ENCODE peak calls at places on chromosome 21, in four cellular contexts. One of them, this sample, is unnamed.
A peak's percentile ranks its signal among the peaks of the same experiment; 100 is the strongest.

GRCh38 chr21:37430184-37430821 is 63.7 kb downstream of the DYRK1A start:
- DNase-seq in HCT116: no peak
- DNase-seq in HepG2: peak; percentile 69
- DNase-seq in K562: no peak
- DNase-seq in this sample: no peak

GRCh38 chr21:30415993-30416392 is 9.7 kb downstream of the KRTAP13-3 start:
- DNase-seq in HCT116: no peak
- DNase-seq in HepG2: no peak
- DNase-seq in K562: no peak
- DNase-seq in this sample: no peak

GRCh38 chr21:20996421-20997307 is 1.5 kb upstream of the NCAM2 start:
- DNase-seq in HepG2: no peak
- DNase-seq in HCT116: no peak
- DNase-seq in K562: no peak
- DNase-seq in this sample: no peak

GRCh38 chr21:15192243-15192642 is 127.4 kb upstream of the NRIP1 start:
- DNase-seq in HCT116: no peak
- DNase-seq in HepG2: no peak
- DNase-seq in K562: no peak
- DNase-seq in this sample: no peak

GRCh38 chr21:33427051-33427450 is 23.8 kb downstream of the IFNGR2 start:
- DNase-seq in HCT116: no peak
- DNase-seq in K562: no peak
- DNase-seq in HepG2: no peak
- DNase-seq in this sample: no peak

GRCh38 chr21:33362044-33362555 is 37.3 kb downstream of the IFNAR1 start:
- DNase-seq in K562: no peak
- DNase-seq in HCT116: no peak
- DNase-seq in HepG2: no peak
- DNase-seq in this sample: no peak

GRCh38 chr21:46557919-46558392 is 46.9 kb downstream of the S100B start:
- DNase-seq in HepG2: no peak
- DNase-seq in HCT116: no peak
- DNase-seq in K562: no peak
- DNase-seq in this sample: no peak

GRCh38 chr21:17451364-17451869 is 61.4 kb upstream of the CXADR start:
- DNase-seq in HepG2: peak; percentile 28
- DNase-seq in HCT116: no peak
- DNase-seq in K562: no peak
- DNase-seq in this sample: no peak

GRCh38 chr21:21085206-21085605 is 87.0 kb downstream of the NCAM2 start:
- DNase-seq in K562: no peak
- DNase-seq in HCT116: no peak
- DNase-seq in HepG2: no peak
- DNase-seq in this sample: no peak

GRCh38 chr21:46264690-46265144 is 20.7 kb downstream of the MCM3AP start:
- DNase-seq in K562: peak; percentile 77
- DNase-seq in HepG2: no peak
- DNase-seq in HCT116: no peak
- DNase-seq in this sample: no peak

GRCh38 chr21:44524412-44525371 is 15.3 kb downstream of the KRTAP10-1 start:
- DNase-seq in HepG2: no peak
- DNase-seq in HCT116: no peak
- DNase-seq in K562: no peak
- DNase-seq in this sample: no peak

GRCh38 chr21:44521928-44522752 is 17.9 kb downstream of the KRTAP10-1 start:
- DNase-seq in HepG2: no peak
- DNase-seq in K562: no peak
- DNase-seq in HCT116: no peak
- DNase-seq in this sample: no peak

GRCh38 chr21:44522753-44523204 is 17.2 kb downstream of the KRTAP10-1 start:
- DNase-seq in HepG2: no peak
- DNase-seq in HCT116: no peak
- DNase-seq in K562: no peak
- DNase-seq in this sample: no peak

GRCh38 chr21:44525431-44526095 is 14.4 kb downstream of the KRTAP10-1 start:
- DNase-seq in K562: no peak
- DNase-seq in HCT116: no peak
- DNase-seq in HepG2: peak; percentile 23
- DNase-seq in this sample: no peak

DNA sequence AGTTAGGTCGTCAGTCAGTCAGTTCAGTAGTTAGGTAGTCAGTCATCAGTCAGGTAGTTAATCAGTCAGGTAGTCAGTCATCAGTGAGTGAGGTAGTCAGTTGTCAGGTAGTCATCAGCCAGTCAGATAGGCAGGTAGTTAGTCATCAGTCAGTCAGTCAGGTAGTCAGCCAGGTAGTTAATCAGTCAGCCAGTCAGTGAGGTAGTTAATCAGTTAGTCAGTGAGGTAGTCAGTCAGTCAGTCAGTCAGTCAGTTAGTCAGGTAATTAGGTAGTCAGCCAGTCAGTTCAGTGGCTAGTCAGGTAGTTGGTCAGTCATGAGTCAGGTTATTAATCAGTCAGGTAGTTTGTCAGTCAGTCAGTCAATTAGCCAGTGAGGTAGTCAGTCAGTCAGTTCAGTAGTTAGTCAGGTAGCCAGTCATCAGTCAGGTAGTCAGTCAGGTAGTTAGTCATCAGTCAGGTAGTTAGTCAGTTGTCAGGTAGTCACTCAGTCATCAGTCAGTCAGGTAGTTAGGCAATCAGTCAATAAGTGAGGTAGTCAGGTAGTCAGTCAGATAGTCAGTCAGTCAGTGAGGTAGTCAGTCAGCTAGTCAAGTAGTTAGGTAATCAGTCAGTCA is 16.3 kb downstream of the KRTAP10-1 start:
- DNase-seq in K562: no peak
- DNase-seq in HCT116: no peak
- DNase-seq in HepG2: no peak
- DNase-seq in this sample: no peak
- TF ChIP-seq SIN3A in K562: no peak
- TF ChIP-seq SIN3A in HCT116: no peak
- TF ChIP-seq SIN3A in HepG2: no peak
- TF ChIP-seq SIN3A in this sample: no peak

GRCh38 chr21:42777757-42778344 is 101.5 kb downstream of the WDR4 start:
- DNase-seq in HCT116: no peak
- DNase-seq in K562: no peak
- DNase-seq in HepG2: no peak
- DNase-seq in this sample: no peak
- TF ChIP-seq TCF7L2 in HCT116: no peak
- TF ChIP-seq TCF7L2 in K562: no peak
- TF ChIP-seq TCF7L2 in HepG2: no peak
- TF ChIP-seq TCF7L2 in this sample: no peak

GRCh38 chr21:42115136-42115683 is 44.1 kb downstream of the UMODL1 start:
- DNase-seq in HCT116: no peak
- DNase-seq in K562: no peak
- DNase-seq in HepG2: no peak
- DNase-seq in this sample: no peak

GRCh38 chr21:42118121-42118795 is 47.1 kb downstream of the UMODL1 start:
- DNase-seq in HepG2: no peak
- DNase-seq in K562: no peak
- DNase-seq in HCT116: no peak
- DNase-seq in this sample: no peak

GRCh38 chr21:42118901-42119300 is 47.8 kb downstream of the UMODL1 start:
- DNase-seq in HepG2: no peak
- DNase-seq in K562: no peak
- DNase-seq in HCT116: no peak
- DNase-seq in this sample: no peak

GRCh38 chr21:42114646-42115045 is 43.5 kb downstream of the UMODL1 start:
- DNase-seq in K562: no peak
- DNase-seq in HCT116: no peak
- DNase-seq in HepG2: no peak
- DNase-seq in this sample: no peak

GRCh38 chr21:42117229-42118048 is 46.3 kb downstream of the UMODL1 start:
- DNase-seq in HepG2: peak; percentile 38
- DNase-seq in K562: peak; percentile 88
- DNase-seq in HCT116: peak; percentile 54
- DNase-seq in this sample: peak; percentile 57
- TF ChIP-seq SIN3A in HepG2: no peak
- TF ChIP-seq SIN3A in K562: no peak
- TF ChIP-seq SIN3A in HCT116: no peak
- TF ChIP-seq SIN3A in this sample: no peak

GRCh38 chr21:41322496-41323382 is 6.1 kb downstream of the FAM3B start:
- DNase-seq in HCT116: no peak
- DNase-seq in HepG2: peak; percentile 99
- DNase-seq in K562: no peak
- DNase-seq in this sample: no peak

GRCh38 chr21:41327753-41328152 is 11.2 kb downstream of the FAM3B start:
- DNase-seq in K562: no peak
- DNase-seq in HCT116: no peak
- DNase-seq in HepG2: no peak
- DNase-seq in this sample: no peak

GRCh38 chr21:41328660-41329300 is 12.2 kb downstream of the FAM3B start:
- DNase-seq in HepG2: no peak
- DNase-seq in HCT116: no peak
- DNase-seq in K562: no peak
- DNase-seq in this sample: no peak

GRCh38 chr21:41325138-41325537 is 8.5 kb downstream of the FAM3B start:
- DNase-seq in HCT116: no peak
- DNase-seq in K562: no peak
- DNase-seq in HepG2: peak; percentile 78
- DNase-seq in this sample: no peak

GRCh38 chr21:41326414-41327080 is 9.9 kb downstream of the FAM3B start:
- DNase-seq in K562: no peak
- DNase-seq in HCT116: no peak
- DNase-seq in HepG2: peak; percentile 56
- DNase-seq in this sample: no peak
- TF ChIP-seq TCF7L2 in K562: no peak
- TF ChIP-seq TCF7L2 in HCT116: no peak
- TF ChIP-seq TCF7L2 in HepG2: no peak
- TF ChIP-seq TCF7L2 in this sample: no peak

DNA sequence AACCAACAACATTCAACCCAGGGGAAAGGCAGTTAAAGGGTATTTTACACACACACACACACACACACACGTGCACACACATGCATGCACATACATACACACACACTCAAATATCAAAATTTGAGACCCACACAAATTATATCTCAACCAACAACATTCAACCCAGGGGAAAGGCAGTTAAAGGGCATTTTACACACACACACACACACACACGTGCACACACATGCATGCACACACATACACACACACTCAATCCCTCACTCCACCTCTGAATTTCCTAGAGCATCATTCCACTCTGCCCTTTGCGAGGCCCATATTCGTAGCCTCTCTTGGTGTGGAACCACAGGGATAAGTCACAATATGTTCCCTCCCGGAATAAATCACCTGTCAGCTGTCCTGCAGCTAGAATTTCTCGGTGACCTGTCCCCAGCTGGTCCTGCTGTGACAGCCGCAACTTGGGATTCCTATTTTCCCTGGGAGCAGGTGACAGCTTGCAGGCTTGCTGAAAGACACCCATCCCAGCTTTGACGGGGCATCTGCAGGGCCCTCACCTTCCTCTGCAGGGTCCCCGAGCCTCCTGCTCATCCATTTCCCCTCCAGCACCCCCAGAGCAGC is 122.7 kb downstream of the PSMG1 start:
- DNase-seq in HCT116: no peak
- DNase-seq in K562: no peak
- DNase-seq in HepG2: no peak
- DNase-seq in this sample: no peak
- TF ChIP-seq SIN3A in HCT116: no peak
- TF ChIP-seq SIN3A in K562: no peak
- TF ChIP-seq SIN3A in HepG2: no peak
- TF ChIP-seq SIN3A in this sample: no peak

DNA sequence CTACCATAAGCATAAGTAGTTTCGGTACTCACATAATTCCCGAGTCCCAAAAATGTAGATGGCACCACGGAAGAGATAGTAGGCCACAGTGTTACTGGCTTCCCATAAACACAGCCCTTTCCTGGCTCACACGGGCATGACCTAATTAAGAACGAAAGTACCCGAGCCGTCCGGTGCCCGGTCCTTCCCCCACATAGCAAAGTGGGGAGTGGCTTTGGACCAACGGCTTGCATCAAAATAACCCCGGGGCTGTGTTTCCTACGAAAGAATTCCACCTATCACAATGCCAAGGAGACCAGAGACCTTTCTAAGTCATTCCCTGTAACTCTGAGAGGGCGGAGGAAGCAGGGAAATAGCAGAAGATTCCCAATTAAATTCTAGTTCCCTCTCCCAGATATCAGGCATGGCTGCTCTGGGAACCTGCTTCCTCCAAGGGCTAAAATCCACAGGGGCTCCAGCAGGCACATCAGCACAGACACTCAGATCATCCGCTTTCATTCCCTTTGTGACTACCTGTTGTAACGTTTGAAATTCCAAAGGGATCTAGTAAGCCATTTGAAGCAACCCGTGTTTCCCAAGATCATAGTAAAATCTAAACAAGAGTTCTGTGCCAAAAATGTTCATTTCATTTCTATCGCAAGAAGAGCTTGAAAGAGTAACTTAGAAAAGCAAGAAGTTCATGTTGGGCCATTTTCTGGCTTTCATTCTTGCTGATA is at the start of gene TMPRSS3:
- DNase-seq in K562: no peak
- DNase-seq in HepG2: no peak
- DNase-seq in HCT116: no peak
- DNase-seq in this sample: no peak
- TF ChIP-seq TCF7L2 in K562: no peak
- TF ChIP-seq TCF7L2 in HepG2: no peak
- TF ChIP-seq TCF7L2 in HCT116: no peak
- TF ChIP-seq TCF7L2 in this sample: no peak

DNA sequence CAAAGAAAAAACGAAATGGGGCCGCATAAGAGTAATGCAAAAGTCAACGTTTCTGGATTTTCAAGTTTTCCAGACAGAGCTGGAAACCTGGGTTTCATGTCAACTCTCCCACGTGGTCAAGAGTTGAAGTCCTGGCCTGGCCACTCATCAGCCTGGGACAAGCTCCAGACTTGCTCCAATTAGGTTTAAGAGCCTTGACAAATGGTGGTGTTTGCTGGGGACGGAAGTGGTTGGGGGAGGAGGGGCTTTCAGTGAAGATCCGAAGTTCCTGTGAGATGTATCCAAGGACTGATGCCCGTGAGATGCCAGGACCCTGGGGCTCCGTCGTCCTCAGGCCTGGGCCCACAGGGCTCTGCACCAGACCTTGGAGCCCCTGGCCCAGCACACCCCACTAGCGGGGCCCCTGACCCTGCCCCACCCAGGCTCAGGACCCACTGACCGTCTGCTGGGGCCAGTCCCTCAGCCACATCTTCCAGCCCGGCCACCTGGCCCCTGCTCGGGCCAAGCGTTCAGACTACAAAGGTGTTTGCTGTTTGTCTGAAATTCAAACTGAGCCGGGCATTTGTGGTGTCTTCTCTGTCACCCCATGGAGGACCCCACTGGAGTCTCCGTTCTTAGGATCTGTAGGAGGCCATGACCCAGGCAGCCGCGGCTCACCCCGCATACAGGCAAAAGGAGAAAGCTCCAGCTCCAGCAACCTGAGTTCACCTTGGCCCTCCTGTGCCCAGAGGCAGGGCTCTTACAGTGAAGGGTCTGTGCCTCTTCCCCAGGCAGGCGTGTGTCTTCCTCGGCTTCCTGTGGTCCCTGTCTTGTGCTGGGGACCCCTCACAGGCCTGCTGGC is 53.3 kb downstream of the SIK1 start:
- DNase-seq in HepG2: no peak
- DNase-seq in K562: no peak
- DNase-seq in HCT116: no peak
- DNase-seq in this sample: no peak
- TF ChIP-seq SIN3A in HepG2: no peak
- TF ChIP-seq SIN3A in K562: no peak
- TF ChIP-seq SIN3A in HCT116: no peak
- TF ChIP-seq SIN3A in this sample: no peak

GRCh38 chr21:26834181-26834945 is 10.8 kb downstream of the ADAMTS1 start:
- DNase-seq in HCT116: no peak
- DNase-seq in HepG2: no peak
- DNase-seq in K562: no peak
- DNase-seq in this sample: no peak
- TF ChIP-seq TCF7L2 in HCT116: no peak
- TF ChIP-seq TCF7L2 in HepG2: no peak
- TF ChIP-seq TCF7L2 in K562: no peak
- TF ChIP-seq TCF7L2 in this sample: no peak